ENCODE peak calls at places on chromosomes 2 and 18, in five cellular contexts. F, X, K, I and G are unnamed samples. For H3K9me3 and H3K4me1, the result is how much of the 10 kb centered on the place peaks cover.

GRCh38 chr2:237964578-237965404 is 2.0 kb upstream of the UBE2F start:
- DNase-seq in F (peak), X (no peak), K (no peak), I (no peak), G (no peak)

GRCh38 chr2:237432484-237433092 is 18.6 kb upstream of the COL6A3 start:
- DNase-seq in F (no peak), X (peak), K (no peak), I (no peak), G (peak)

GRCh38 chr18:41197967-41198366 is 757.1 kb upstream of the PIK3C3 start:
- DNase-seq in F (no peak), X (no peak), K (no peak), I (no peak), G (no peak)

GRCh38 chr2:150625300-150625699 is 137.8 kb upstream of the RND3 start:
- DNase-seq in F (no peak), X (no peak), K (no peak), I (no peak), G (no peak)

GRCh38 chr2:240431663-240432424 is 3.6 kb upstream of the GPC1 start:
- DNase-seq in F (peak), X (no peak), K (no peak), I (peak), G (peak)

GRCh38 chr2:72694715-72695496 is 130.9 kb downstream of the EXOC6B start:
- DNase-seq in F (peak), X (no peak), K (peak), I (peak), G (peak)

GRCh38 chr2:182499706-182500470 is 73.1 kb upstream of the PDE1A start:
- DNase-seq in F (no peak), X (no peak), K (peak), I (no peak), G (no peak)

GRCh38 chr2:223744580-223744979 is 92.8 kb downstream of the AP1S3 start:
- DNase-seq in F (no peak), X (no peak), K (no peak), I (no peak), G (no peak)

GRCh38 chr18:3148930-3149535 is 70.7 kb downstream of the MYOM1 start:
- DNase-seq in F (no peak), X (no peak), K (no peak), I (no peak), G (no peak)

GRCh38 chr18:54767094-54767493 is 61.2 kb upstream of the RAB27B start:
- DNase-seq in F (no peak), X (no peak), K (no peak), I (no peak), G (no peak)

GRCh38 chr2:18623782-18624181 is 34.4 kb upstream of the NT5C1B start:
- DNase-seq in F (no peak), X (no peak), K (no peak), I (no peak), G (no peak)

GRCh38 chr2:86420913-86421312 is 20.3 kb upstream of the KDM3A start:
- DNase-seq in F (no peak), X (no peak), K (no peak), I (no peak), G (no peak)

GRCh38 chr2:163884416-163884815 is 148.6 kb upstream of the FIGN start:
- DNase-seq in F (no peak), X (no peak), K (no peak), I (no peak), G (no peak)

GRCh38 chr18:13982136-13982535 is 66.8 kb upstream of the MC2R start:
- DNase-seq in F (no peak), X (no peak), K (peak), I (no peak), G (no peak)

GRCh38 chr2:100242891-100243670 is 79.2 kb downstream of the LONRF2 start:
- DNase-seq in F (peak), X (peak), K (peak), I (peak), G (peak)

GRCh38 chr2:55408098-55408882 is 11.4 kb downstream of the CCDC88A start:
- DNase-seq in F (no peak), X (no peak), K (no peak), I (no peak), G (peak)

GRCh38 chr2:27356056-27356381 is 545 bp downstream of the GTF3C2 start:
- DNase-seq in F (peak), X (no peak), K (peak), I (peak), G (peak)

GRCh38 chr2:151802315-151802714 is 25.9 kb downstream of the ARL5A start:
- DNase-seq in F (no peak), X (no peak), K (no peak), I (no peak), G (no peak)

GRCh38 chr2:215684448-215685217 is 248.8 kb upstream of the FN1 start:
- DNase-seq in F (no peak), X (no peak), K (no peak), I (no peak), G (no peak)

GRCh38 chr2:232875256-232876070 is 5.4 kb downstream of the SNORC start:
- DNase-seq in F (no peak), X (no peak), K (peak), I (no peak), G (no peak)

GRCh38 chr2:42792583-42793313 is at the start of gene HAAO:
- DNase-seq in F (peak), X (no peak), K (peak), I (peak), G (no peak)

GRCh38 chr18:36817039-36817438 is 11.8 kb downstream of the TPGS2 start:
- DNase-seq in F (no peak), X (no peak), K (no peak), I (no peak), G (no peak)

GRCh38 chr18:61742555-61743429 is 150.0 kb downstream of the RNF152 start:
- DNase-seq in F (no peak), X (no peak), K (no peak), I (no peak), G (no peak)

GRCh38 chr2:69375494-69376353 is 11.3 kb downstream of the GFPT1 start:
- DNase-seq in F (no peak), X (peak), K (peak), I (no peak), G (no peak)

GRCh38 chr2:189613077-189613636 is 32.6 kb upstream of the SLC40A1 start:
- DNase-seq in F (no peak), X (no peak), K (no peak), I (peak), G (peak)
- H3K27ac ChIP-seq in F (peak), X (no peak), K (no peak), I (no peak), G (peak)

GRCh38 chr2:120275617-120276400 is 23.2 kb downstream of the RALB start:
- DNase-seq in F (no peak), X (no peak), K (no peak), I (no peak), G (no peak)
- H3K9me3 ChIP-seq in F (under half), X (under half), K (under half), I (under half), G (under half)

GRCh38 chr2:106189325-106189724 is 4.8 kb downstream of the UXS1 start:
- DNase-seq in F (no peak), X (no peak), K (no peak), I (no peak), G (no peak)
- H3K4me1 ChIP-seq in F (under half), X (under half), K (under half), I (under half), G (under half)

GRCh38 chr2:197108758-197109157 is 182.3 kb upstream of the PGAP1 start:
- DNase-seq in F (no peak), X (no peak), K (no peak), I (peak), G (peak)
- H3K27ac ChIP-seq in F (no peak), X (no peak), K (no peak), I (no peak), G (peak)

DNA sequence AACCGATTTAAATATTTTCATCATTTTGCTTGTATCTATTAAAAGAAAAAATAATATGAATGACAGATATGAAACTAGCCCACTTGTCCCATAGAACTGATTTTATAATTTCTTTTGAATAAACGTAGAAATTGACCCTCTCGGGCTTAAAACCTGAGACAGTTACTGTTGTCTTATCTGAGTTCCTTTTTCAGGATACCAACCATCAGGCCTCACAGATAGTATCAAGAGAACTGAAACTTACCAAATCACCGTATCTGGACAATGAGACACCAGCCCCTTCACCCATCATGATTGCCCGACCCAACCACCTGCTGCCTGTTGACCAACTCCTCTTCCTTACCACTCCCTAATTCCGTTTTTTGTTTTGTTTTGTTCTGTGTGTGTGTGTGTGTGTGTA is 53.7 kb downstream of the LCLAT1 start:
- DNase-seq in F (no peak), X (no peak), K (no peak), I (no peak), G (no peak)
- H3K9me3 ChIP-seq in F (under half), X (under half), K (under half), I (under half), G (under half)

GRCh38 chr2:219250044-219250781 is 2.8 kb upstream of the TUBA4B start:
- DNase-seq in F (no peak), X (no peak), K (no peak), I (no peak), G (no peak)

GRCh38 chr2:219249203-219249980 is 3.7 kb upstream of the TUBA4B start:
- DNase-seq in F (peak), X (no peak), K (no peak), I (peak), G (no peak)

GRCh38 chr2:219246559-219246958 is 1.3 kb downstream of the STK16 start:
- DNase-seq in F (no peak), X (no peak), K (no peak), I (no peak), G (no peak)

GRCh38 chr2:219247678-219248642 is 2.7 kb downstream of the STK16 start:
- DNase-seq in F (no peak), X (no peak), K (no peak), I (no peak), G (no peak)

GRCh38 chr2:219248845-219249202 is 3.5 kb downstream of the STK16 start:
- DNase-seq in F (no peak), X (no peak), K (no peak), I (no peak), G (no peak)
- H3K4me1 ChIP-seq in F (half or more), X (under half), K (under half), I (under half), G (under half)